ENCODE peak calls at places on chromosome 11, in seven cellular contexts. One of them, this sample, is unnamed.

GRCh38 chr11:1128333-1129142 is 29.2 kb upstream of the MUC5AC start:
- DNase-seq in nephron progenitor cell: no peak
- DNase-seq in right atrium auricular region: no peak
- DNase-seq in heart left ventricle: no peak
- DNase-seq in lower leg skin: peak
- DNase-seq in astrocyte: no peak
- DNase-seq in endothelial cell of umbilical vein: no peak
- DNase-seq in this sample: no peak

GRCh38 chr11:133681901-133682300 is 149.6 kb upstream of the OPCML start:
- DNase-seq in astrocyte: no peak
- DNase-seq in endothelial cell of umbilical vein: no peak
- DNase-seq in nephron progenitor cell: no peak
- DNase-seq in right atrium auricular region: no peak
- DNase-seq in lower leg skin: peak
- DNase-seq in heart left ventricle: no peak
- DNase-seq in this sample: no peak

GRCh38 chr11:76443254-76443935 is 1.4 kb upstream of the EMSY start:
- DNase-seq in nephron progenitor cell: peak
- DNase-seq in right atrium auricular region: no peak
- DNase-seq in lower leg skin: no peak
- DNase-seq in endothelial cell of umbilical vein: peak
- DNase-seq in heart left ventricle: no peak
- DNase-seq in astrocyte: peak
- DNase-seq in this sample: no peak

GRCh38 chr11:64099436-64099835 is 63.7 kb downstream of the FLRT1 start:
- DNase-seq in lower leg skin: no peak
- DNase-seq in astrocyte: no peak
- DNase-seq in nephron progenitor cell: no peak
- DNase-seq in right atrium auricular region: no peak
- DNase-seq in endothelial cell of umbilical vein: no peak
- DNase-seq in heart left ventricle: no peak
- DNase-seq in this sample: no peak

GRCh38 chr11:71383461-71383860 is 64.7 kb downstream of the DHCR7 start:
- DNase-seq in astrocyte: no peak
- DNase-seq in right atrium auricular region: no peak
- DNase-seq in nephron progenitor cell: no peak
- DNase-seq in heart left ventricle: no peak
- DNase-seq in endothelial cell of umbilical vein: no peak
- DNase-seq in lower leg skin: no peak
- DNase-seq in this sample: no peak

GRCh38 chr11:69327741-69328191 is 33.8 kb downstream of the MYEOV start:
- DNase-seq in heart left ventricle: no peak
- DNase-seq in right atrium auricular region: peak
- DNase-seq in nephron progenitor cell: no peak
- DNase-seq in endothelial cell of umbilical vein: no peak
- DNase-seq in lower leg skin: peak
- DNase-seq in astrocyte: no peak
- DNase-seq in this sample: no peak

GRCh38 chr11:117265745-117266144 is 25.4 kb upstream of the BACE1-AS start:
- DNase-seq in endothelial cell of umbilical vein: no peak
- DNase-seq in nephron progenitor cell: no peak
- DNase-seq in lower leg skin: no peak
- DNase-seq in astrocyte: no peak
- DNase-seq in heart left ventricle: no peak
- DNase-seq in right atrium auricular region: no peak
- DNase-seq in this sample: no peak

GRCh38 chr11:111698852-111699559 is 67.2 kb downstream of the PPP2R1B start:
- DNase-seq in heart left ventricle: no peak
- DNase-seq in endothelial cell of umbilical vein: no peak
- DNase-seq in nephron progenitor cell: no peak
- DNase-seq in right atrium auricular region: no peak
- DNase-seq in lower leg skin: no peak
- DNase-seq in astrocyte: no peak
- DNase-seq in this sample: no peak

GRCh38 chr11:68810164-68810563 is 31.6 kb downstream of the CPT1A start:
- DNase-seq in right atrium auricular region: peak
- DNase-seq in heart left ventricle: peak
- DNase-seq in nephron progenitor cell: no peak
- DNase-seq in endothelial cell of umbilical vein: no peak
- DNase-seq in astrocyte: no peak
- DNase-seq in lower leg skin: no peak
- DNase-seq in this sample: no peak

GRCh38 chr11:9201372-9202162 is 63.6 kb downstream of the DENND5A start:
- DNase-seq in heart left ventricle: no peak
- DNase-seq in astrocyte: no peak
- DNase-seq in endothelial cell of umbilical vein: no peak
- DNase-seq in nephron progenitor cell: no peak
- DNase-seq in lower leg skin: no peak
- DNase-seq in right atrium auricular region: no peak
- DNase-seq in this sample: no peak

GRCh38 chr11:2368178-2368850 is 8.8 kb upstream of the CD81 start:
- DNase-seq in astrocyte: no peak
- DNase-seq in heart left ventricle: no peak
- DNase-seq in endothelial cell of umbilical vein: no peak
- DNase-seq in lower leg skin: no peak
- DNase-seq in right atrium auricular region: no peak
- DNase-seq in nephron progenitor cell: no peak
- DNase-seq in this sample: no peak

GRCh38 chr11:134248910-134249480 is 4.2 kb downstream of the THYN1 start:
- DNase-seq in lower leg skin: no peak
- DNase-seq in endothelial cell of umbilical vein: no peak
- DNase-seq in astrocyte: no peak
- DNase-seq in nephron progenitor cell: no peak
- DNase-seq in right atrium auricular region: no peak
- DNase-seq in heart left ventricle: no peak
- DNase-seq in this sample: no peak

GRCh38 chr11:34605481-34606325 is 15.2 kb upstream of the EHF start:
- DNase-seq in nephron progenitor cell: no peak
- DNase-seq in heart left ventricle: no peak
- DNase-seq in endothelial cell of umbilical vein: no peak
- DNase-seq in astrocyte: no peak
- DNase-seq in lower leg skin: no peak
- DNase-seq in right atrium auricular region: no peak
- DNase-seq in this sample: no peak

GRCh38 chr11:432501-433100 is 9.2 kb downstream of the ANO9 start:
- DNase-seq in astrocyte: no peak
- DNase-seq in heart left ventricle: peak
- DNase-seq in endothelial cell of umbilical vein: no peak
- DNase-seq in right atrium auricular region: no peak
- DNase-seq in nephron progenitor cell: no peak
- DNase-seq in lower leg skin: no peak
- DNase-seq in this sample: no peak

GRCh38 chr11:106070606-106071005 is 6.5 kb downstream of the KBTBD3 start:
- DNase-seq in right atrium auricular region: no peak
- DNase-seq in astrocyte: no peak
- DNase-seq in endothelial cell of umbilical vein: no peak
- DNase-seq in heart left ventricle: no peak
- DNase-seq in nephron progenitor cell: no peak
- DNase-seq in lower leg skin: no peak
- DNase-seq in this sample: no peak

GRCh38 chr11:79185351-79185750 is 255.5 kb downstream of the TENM4 start:
- DNase-seq in astrocyte: no peak
- DNase-seq in right atrium auricular region: no peak
- DNase-seq in heart left ventricle: no peak
- DNase-seq in nephron progenitor cell: no peak
- DNase-seq in endothelial cell of umbilical vein: no peak
- DNase-seq in lower leg skin: no peak
- DNase-seq in this sample: peak

GRCh38 chr11:32312865-32313403 is 122.4 kb downstream of the WT1 start:
- DNase-seq in right atrium auricular region: peak
- DNase-seq in endothelial cell of umbilical vein: peak
- DNase-seq in astrocyte: peak
- DNase-seq in heart left ventricle: no peak
- DNase-seq in nephron progenitor cell: no peak
- DNase-seq in lower leg skin: no peak
- DNase-seq in this sample: peak

GRCh38 chr11:57387284-57388030 is 3.0 kb downstream of the PRG2 start:
- DNase-seq in nephron progenitor cell: no peak
- DNase-seq in heart left ventricle: peak
- DNase-seq in right atrium auricular region: no peak
- DNase-seq in lower leg skin: no peak
- DNase-seq in astrocyte: no peak
- DNase-seq in endothelial cell of umbilical vein: peak
- DNase-seq in this sample: peak

GRCh38 chr11:107819361-107820014 is 39.1 kb downstream of the SLC35F2 start:
- DNase-seq in endothelial cell of umbilical vein: peak
- DNase-seq in lower leg skin: no peak
- DNase-seq in astrocyte: peak
- DNase-seq in heart left ventricle: no peak
- DNase-seq in right atrium auricular region: no peak
- DNase-seq in nephron progenitor cell: no peak
- DNase-seq in this sample: peak

DNA sequence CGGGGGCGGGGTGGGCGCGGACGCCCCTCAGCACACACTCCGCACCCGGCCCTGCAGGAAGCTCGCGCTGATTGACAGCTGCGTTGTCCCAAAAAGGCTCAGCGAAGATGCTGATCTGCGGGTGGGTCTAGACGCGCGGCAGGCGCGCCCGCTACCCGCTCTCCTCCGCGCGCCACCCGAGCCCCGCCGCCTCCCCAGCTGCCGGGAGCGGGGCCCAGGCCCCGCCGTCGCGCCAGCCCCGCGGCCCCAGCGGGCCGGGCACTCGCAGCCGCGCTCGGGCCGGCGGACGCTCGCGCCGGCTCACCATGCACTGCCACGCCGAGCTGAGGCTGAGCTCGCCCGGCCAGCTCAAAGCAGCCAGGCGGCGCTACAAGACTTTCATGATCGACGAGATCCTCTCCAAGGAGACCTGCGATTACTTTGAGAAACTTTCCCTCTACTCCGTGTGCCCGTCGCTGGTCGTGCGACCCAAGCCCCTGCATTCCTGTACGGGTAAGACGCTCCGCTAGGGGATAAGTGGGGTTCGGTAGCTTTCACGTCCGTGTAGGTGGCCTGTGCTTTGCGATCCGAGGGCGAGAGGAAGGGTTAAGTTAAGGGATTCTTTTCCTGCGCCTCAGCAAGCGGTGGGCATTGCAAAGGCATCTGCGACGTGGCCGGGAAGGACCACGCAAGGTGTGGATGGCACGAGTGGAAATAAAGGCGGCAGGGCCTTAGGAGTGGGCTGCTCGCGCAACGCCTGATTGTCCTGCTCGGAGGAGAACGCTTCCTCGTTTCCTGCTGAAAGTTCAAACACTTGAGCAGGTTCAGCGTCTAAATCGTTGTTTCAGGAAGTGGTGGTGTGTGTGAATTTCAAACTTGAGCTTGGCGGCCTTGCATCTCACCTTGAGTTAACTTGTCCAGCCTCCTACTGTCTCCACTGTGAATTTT is at the start of gene BARX2:
- DNase-seq in heart left ventricle: no peak
- DNase-seq in astrocyte: peak
- DNase-seq in lower leg skin: no peak
- DNase-seq in endothelial cell of umbilical vein: peak
- DNase-seq in nephron progenitor cell: peak
- DNase-seq in right atrium auricular region: no peak
- DNase-seq in this sample: peak
- TF ChIP-seq CTCF in heart left ventricle: no peak
- TF ChIP-seq CTCF in astrocyte: no peak
- TF ChIP-seq CTCF in lower leg skin: no peak
- TF ChIP-seq CTCF in endothelial cell of umbilical vein: peak
- TF ChIP-seq CTCF in nephron progenitor cell: peak
- TF ChIP-seq CTCF in right atrium auricular region: peak
- TF ChIP-seq CTCF in this sample: peak

GRCh38 chr11:11793073-11793472 is 48.7 kb upstream of the USP47 start:
- DNase-seq in nephron progenitor cell: no peak
- DNase-seq in right atrium auricular region: no peak
- DNase-seq in astrocyte: no peak
- DNase-seq in endothelial cell of umbilical vein: no peak
- DNase-seq in lower leg skin: no peak
- DNase-seq in heart left ventricle: no peak
- DNase-seq in this sample: no peak

DNA sequence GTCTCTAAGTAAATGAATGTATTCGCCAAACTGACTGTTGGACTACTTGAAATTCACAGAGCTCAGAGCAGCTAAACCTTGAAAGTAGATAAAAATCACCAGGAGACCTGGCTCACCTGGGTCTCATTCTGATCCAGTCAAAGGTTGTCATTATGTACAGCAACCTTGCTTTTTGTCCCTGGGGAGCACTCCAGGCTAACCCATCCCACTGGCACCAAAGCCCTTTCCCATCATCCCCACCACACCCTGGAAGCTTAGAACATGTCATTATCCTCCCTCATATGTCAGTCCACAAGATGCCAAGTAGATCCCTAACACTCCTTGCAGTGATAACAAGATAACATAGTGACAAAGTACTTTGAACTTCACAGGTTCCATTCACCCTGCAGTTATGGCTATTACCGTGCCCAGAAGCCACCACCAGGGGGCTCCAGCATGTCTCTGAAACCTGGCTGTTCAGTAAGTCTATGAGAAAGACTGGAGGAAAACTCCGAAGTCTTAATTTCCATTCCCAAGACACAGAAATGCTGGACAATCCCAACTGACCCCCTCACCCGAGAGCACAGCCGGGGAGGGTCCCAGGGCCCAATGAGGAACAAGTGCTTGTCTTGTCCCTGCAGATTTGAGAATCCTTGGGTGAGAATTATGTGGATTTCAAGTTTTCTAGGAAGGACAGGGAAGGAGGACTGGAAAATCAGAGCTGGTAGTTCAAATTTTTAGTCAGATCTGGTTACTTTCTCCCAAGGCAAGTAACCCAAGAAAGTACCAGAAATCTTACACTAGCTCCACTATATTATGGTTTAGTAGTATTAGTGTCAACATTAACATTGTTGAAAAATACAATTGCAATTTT is 43.0 kb upstream of the USP47 start:
- DNase-seq in lower leg skin: peak
- DNase-seq in nephron progenitor cell: peak
- DNase-seq in heart left ventricle: peak
- DNase-seq in right atrium auricular region: peak
- DNase-seq in endothelial cell of umbilical vein: peak
- DNase-seq in astrocyte: peak
- DNase-seq in this sample: peak
- TF ChIP-seq CTCF in lower leg skin: peak
- TF ChIP-seq CTCF in nephron progenitor cell: peak
- TF ChIP-seq CTCF in heart left ventricle: peak
- TF ChIP-seq CTCF in right atrium auricular region: peak
- TF ChIP-seq CTCF in endothelial cell of umbilical vein: peak
- TF ChIP-seq CTCF in astrocyte: peak
- TF ChIP-seq CTCF in this sample: peak

DNA sequence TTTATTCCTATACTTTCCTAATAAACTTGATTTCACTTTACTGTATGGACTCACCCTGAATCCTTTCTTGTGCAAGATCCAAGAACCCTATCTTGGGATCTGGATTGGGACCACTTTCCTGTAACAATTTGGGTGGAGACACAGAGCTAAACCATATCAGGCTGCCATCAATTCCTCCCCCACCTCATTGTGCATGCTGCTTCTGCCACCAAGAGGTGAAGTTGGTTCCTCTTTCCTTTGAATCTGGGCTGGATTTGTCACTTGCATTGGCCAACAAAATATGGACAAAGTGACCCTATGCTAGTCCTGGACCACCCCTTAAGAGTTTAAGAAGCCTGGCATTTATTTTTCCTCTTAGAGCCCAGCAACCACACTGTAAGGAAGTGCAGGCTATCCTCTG is 39.4 kb upstream of the CEP295 start:
- DNase-seq in endothelial cell of umbilical vein: no peak
- DNase-seq in right atrium auricular region: no peak
- DNase-seq in astrocyte: no peak
- DNase-seq in lower leg skin: no peak
- DNase-seq in heart left ventricle: no peak
- DNase-seq in nephron progenitor cell: no peak
- DNase-seq in this sample: no peak
- TF ChIP-seq CTCF in endothelial cell of umbilical vein: no peak
- TF ChIP-seq CTCF in right atrium auricular region: no peak
- TF ChIP-seq CTCF in astrocyte: no peak
- TF ChIP-seq CTCF in lower leg skin: no peak
- TF ChIP-seq CTCF in heart left ventricle: no peak
- TF ChIP-seq CTCF in nephron progenitor cell: no peak
- TF ChIP-seq CTCF in this sample: no peak

GRCh38 chr11:18608373-18608772 is 8.8 kb downstream of the MISFA start:
- DNase-seq in nephron progenitor cell: no peak
- DNase-seq in endothelial cell of umbilical vein: peak
- DNase-seq in right atrium auricular region: no peak
- DNase-seq in lower leg skin: no peak
- DNase-seq in astrocyte: no peak
- DNase-seq in heart left ventricle: no peak
- DNase-seq in this sample: no peak
- TF ChIP-seq CTCF in nephron progenitor cell: no peak
- TF ChIP-seq CTCF in endothelial cell of umbilical vein: no peak
- TF ChIP-seq CTCF in right atrium auricular region: no peak
- TF ChIP-seq CTCF in lower leg skin: no peak
- TF ChIP-seq CTCF in astrocyte: no peak
- TF ChIP-seq CTCF in heart left ventricle: no peak
- TF ChIP-seq CTCF in this sample: no peak

This sample was measured in fibroblast of the aortic adventitia.